ENCODE peak calls at places on chromosomes 5 and 9, in four cellular contexts. L is RWPE2, K is GM12865, I is astrocyte of the spinal cord. M is an unnamed sample.

GRCh38 chr9:129624947-129625346 is 1.0 kb upstream of the NTMT1 start:
- DNase-seq in L (no peak), K (peak), I (no peak), M (no peak)

GRCh38 chr9:107488400-107489143 is 997 bp downstream of the KLF4 start:
- DNase-seq in L (peak), K (peak), I (peak), M (peak)

GRCh38 chr5:63310644-63311043 is 651.6 kb downstream of the HTR1A start:
- DNase-seq in L (no peak), K (no peak), I (no peak), M (no peak)

GRCh38 chr5:38465045-38465444 is 91.4 kb downstream of the LIFR start:
- DNase-seq in L (no peak), K (no peak), I (no peak), M (no peak)

GRCh38 chr5:96321371-96321770 is 111.7 kb downstream of the PCSK1 start:
- DNase-seq in L (no peak), K (no peak), I (no peak), M (no peak)

GRCh38 chr5:171418982-171419662 is at the start of gene FGF18:
- DNase-seq in L (peak), K (peak), I (peak), M (peak)

GRCh38 chr5:107486489-107486888 is 184.2 kb downstream of the EFNA5 start:
- DNase-seq in L (no peak), K (peak), I (peak), M (no peak)

GRCh38 chr5:126044111-126044668 is 379.0 kb upstream of the GRAMD2B start:
- DNase-seq in L (no peak), K (no peak), I (peak), M (no peak)

GRCh38 chr9:95778957-95779356 is 96.5 kb upstream of the ERCC6L2 start:
- DNase-seq in L (no peak), K (no peak), I (peak), M (no peak)

GRCh38 chr5:153429734-153430133 is 60.7 kb upstream of the GRIA1 start:
- DNase-seq in L (no peak), K (peak), I (no peak), M (no peak)

GRCh38 chr5:66908230-66908629 is 288.4 kb downstream of the CD180 start:
- DNase-seq in L (no peak), K (no peak), I (no peak), M (no peak)

GRCh38 chr5:140801494-140801841 is 611 bp downstream of the PCDHA3 start:
- DNase-seq in L (no peak), K (no peak), I (no peak), M (no peak)

GRCh38 chr9:117907420-117907819 is 203.2 kb downstream of the TLR4 start:
- DNase-seq in L (no peak), K (no peak), I (no peak), M (no peak)

GRCh38 chr9:131297903-131298302 is 8.4 kb downstream of the PLPP7 start:
- DNase-seq in L (no peak), K (no peak), I (no peak), M (no peak)

GRCh38 chr5:86979801-86980510 is 287.7 kb upstream of the RASA1 start:
- DNase-seq in L (no peak), K (peak), I (peak), M (no peak)

GRCh38 chr5:72440207-72440638 is 67.0 kb downstream of the ZNF366 start:
- DNase-seq in L (no peak), K (peak), I (no peak), M (no peak)

GRCh38 chr5:73519531-73520283 is 21.5 kb downstream of the BTF3 start:
- DNase-seq in L (no peak), K (peak), I (peak), M (peak)

GRCh38 chr9:115008536-115008935 is 78.1 kb upstream of the TNFSF8 start:
- DNase-seq in L (no peak), K (no peak), I (peak), M (no peak)

GRCh38 chr5:78610633-78611032 is 37.9 kb downstream of the LHFPL2 start:
- DNase-seq in L (no peak), K (no peak), I (peak), M (no peak)

GRCh38 chr5:2024986-2025721 is 142.4 kb upstream of the IRX4 start:
- DNase-seq in L (no peak), K (no peak), I (no peak), M (no peak)

GRCh38 chr5:30765227-30765626 is 428.3 kb upstream of the CDH6 start:
- DNase-seq in L (no peak), K (no peak), I (peak), M (no peak)

GRCh38 chr9:102842421-102842820 is 152.7 kb upstream of the CYLC2 start:
- DNase-seq in L (no peak), K (no peak), I (no peak), M (no peak)

GRCh38 chr9:105510024-105510423 is 47.9 kb upstream of the FKTN start:
- DNase-seq in L (no peak), K (peak), I (peak), M (no peak)

GRCh38 chr5:65172486-65173129 is 309.1 kb downstream of the ADAMTS6 start:
- DNase-seq in L (no peak), K (peak), I (peak), M (no peak)

GRCh38 chr5:97541864-97542263 is 358.8 kb upstream of the RIOK2 start:
- DNase-seq in L (no peak), K (no peak), I (no peak), M (no peak)

GRCh38 chr9:100602302-100602930 is 24.5 kb downstream of the CAVIN4 start:
- DNase-seq in L (no peak), K (peak), I (peak), M (no peak)

GRCh38 chr5:92687793-92688467 is 893.1 kb downstream of the NR2F1-AS1 start:
- DNase-seq in L (no peak), K (peak), I (peak), M (no peak)

GRCh38 chr5:81081461-81081835 is 121.3 kb downstream of the RASGRF2 start:
- DNase-seq in L (no peak), K (no peak), I (peak), M (no peak)

GRCh38 chr5:176773408-176774035 is 36.8 kb upstream of the UNC5A start:
- DNase-seq in L (no peak), K (no peak), I (no peak), M (peak)

GRCh38 chr9:3043369-3043768 is 199.5 kb upstream of the PUM3 start:
- DNase-seq in L (no peak), K (no peak), I (peak), M (no peak)

GRCh38 chr9:87579761-87580626 is 82.3 kb downstream of the DAPK1 start:
- DNase-seq in L (no peak), K (no peak), I (peak), M (no peak)

GRCh38 chr5:122295138-122295537 is 16.9 kb upstream of the SNCAIP start:
- DNase-seq in L (no peak), K (peak), I (no peak), M (no peak)

GRCh38 chr5:95591490-95591901 is 28.4 kb upstream of the GPR150 start:
- DNase-seq in L (no peak), K (peak), I (peak), M (no peak)

GRCh38 chr5:76608833-76609232 is 14.4 kb downstream of the F2RL2 start:
- DNase-seq in L (no peak), K (peak), I (peak), M (no peak)

GRCh38 chr5:157912621-157913325 is 53.8 kb upstream of the CLINT1 start:
- DNase-seq in L (no peak), K (peak), I (no peak), M (no peak)

GRCh38 chr9:37918665-37919165 is 14.8 kb upstream of the SLC25A51 start:
- DNase-seq in L (peak), K (no peak), I (no peak), M (no peak)
- H3K4me3 ChIP-seq in L (no peak), K (no peak), I (no peak), M (no peak)

GRCh38 chr9:32069169-32069813 is 315.2 kb upstream of the ACO1 start:
- DNase-seq in L (no peak), K (peak), I (no peak), M (no peak)
- TF ChIP-seq CTCF in L (peak), K (peak), I (no peak), M (no peak)

DNA sequence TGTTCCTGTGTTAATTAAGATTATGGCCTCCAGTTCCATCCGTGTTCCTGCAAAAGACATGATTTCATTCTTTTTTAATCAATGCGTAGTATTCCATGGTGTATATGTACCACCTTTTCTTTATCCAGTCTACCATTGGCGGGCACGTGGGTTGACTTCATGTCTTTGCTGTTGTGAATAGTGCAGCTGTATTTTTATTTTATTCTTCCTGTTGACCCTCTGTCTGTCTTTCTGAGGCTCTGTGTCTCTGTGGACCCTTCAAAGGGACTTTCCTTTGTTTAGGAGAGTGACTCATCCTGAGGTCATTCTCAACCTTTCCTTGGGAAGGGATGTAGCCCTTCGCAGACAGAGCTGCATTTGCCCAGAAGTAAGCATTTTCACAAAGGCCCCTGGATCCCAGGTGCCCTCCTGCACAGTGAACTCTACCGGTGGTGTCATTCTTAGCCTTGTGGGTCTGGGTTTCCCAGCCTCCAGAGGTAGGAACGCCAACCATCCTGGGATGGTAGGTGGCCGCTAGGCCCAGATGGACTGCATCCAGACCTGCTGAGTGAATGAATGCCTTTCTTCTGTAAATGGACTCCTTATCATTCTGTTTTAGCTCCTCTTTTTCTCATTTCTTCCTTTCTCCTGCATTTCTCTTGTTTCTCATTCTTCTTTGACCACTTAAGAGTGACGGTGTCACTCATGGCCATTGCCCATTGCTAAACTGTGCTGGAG is 22.4 kb downstream of the TRIO start:
- DNase-seq in L (no peak), K (no peak), I (peak), M (no peak)
- H3K4me3 ChIP-seq in L (no peak), K (no peak), I (no peak), M (no peak)

GRCh38 chr9:113317777-113318176 is 14.6 kb upstream of the RNF183 start:
- DNase-seq in L (no peak), K (no peak), I (no peak), M (no peak)
- TF ChIP-seq CTCF in L (peak), K (no peak), I (peak), M (peak)

DNA sequence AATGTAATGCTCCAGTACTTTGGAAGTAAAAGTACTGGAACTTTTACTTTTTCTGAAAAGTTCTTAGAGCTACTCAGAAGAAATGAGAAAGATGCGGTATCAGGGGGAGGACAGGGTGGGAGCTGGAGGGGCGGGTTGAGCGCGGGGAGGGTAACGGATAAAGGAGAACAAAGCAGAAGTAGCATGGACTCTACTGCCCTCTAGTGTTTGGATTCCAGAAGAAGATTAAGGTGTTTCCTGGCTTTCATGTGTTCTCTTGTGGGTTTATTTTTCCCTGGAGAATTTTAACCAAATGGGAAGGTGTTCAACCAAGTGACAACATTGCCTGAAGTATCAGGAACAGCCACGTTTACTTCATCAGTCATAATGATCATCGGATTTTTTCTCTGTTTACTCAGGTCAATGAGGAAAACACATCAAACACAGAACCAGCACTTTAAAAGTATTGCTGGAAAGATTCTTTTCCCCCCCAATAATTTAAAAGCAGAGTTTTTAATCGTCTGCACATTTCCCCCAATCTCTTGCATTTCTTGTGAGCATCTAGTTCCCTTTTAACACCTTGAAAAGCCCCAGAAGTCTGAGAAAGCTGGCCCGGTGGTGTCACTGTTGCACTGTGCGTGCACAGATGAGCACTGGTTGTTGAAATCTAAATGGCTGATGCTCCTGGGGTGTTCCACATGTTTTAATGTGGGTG is 190.6 kb downstream of the MPDZ start:
- DNase-seq in L (no peak), K (peak), I (peak), M (peak)
- H3K4me3 ChIP-seq in L (no peak), K (no peak), I (peak), M (no peak)

GRCh38 chr9:32704343-32704742 is 68.9 kb upstream of the TAF1L start:
- DNase-seq in L (no peak), K (no peak), I (no peak), M (no peak)

GRCh38 chr9:32701321-32702022 is 66.0 kb upstream of the TAF1L start:
- DNase-seq in L (no peak), K (no peak), I (no peak), M (no peak)

GRCh38 chr9:32705059-32705458 is 69.6 kb upstream of the TAF1L start:
- DNase-seq in L (no peak), K (no peak), I (peak), M (no peak)

GRCh38 chr9:32706004-32706749 is 70.7 kb upstream of the TAF1L start:
- DNase-seq in L (no peak), K (no peak), I (no peak), M (no peak)

GRCh38 chr9:32703635-32704034 is 68.2 kb upstream of the TAF1L start:
- DNase-seq in L (no peak), K (peak), I (no peak), M (no peak)
- TF ChIP-seq CTCF in L (peak), K (peak), I (peak), M (no peak)